ENCODE peak calls at places on chromosomes 12 and 14, in seven cellular contexts. J is transverse colon, Z is cardiac fibroblast, T is right atrium auricular region, S is GM23248, O is WERI-Rb-1, H is NB4. U is an unnamed sample.

GRCh38 chr12:68056300-68056699 is 67.1 kb downstream of the IFNG-AS1 start:
- DNase-seq in O (no peak), H (no peak), J (no peak), S (no peak), T (no peak), Z (no peak), U (no peak)

GRCh38 chr14:24630872-24631477 is 3.0 kb downstream of the GZMB start:
- DNase-seq in H (no peak), J (peak; percentile 16), Z (peak; percentile 18), O (no peak), T (no peak), S (peak; percentile 66), U (no peak)

GRCh38 chr12:109334887-109335286 is 12.8 kb upstream of the MYO1H start:
- DNase-seq in Z (no peak), T (no peak), O (no peak), S (no peak), H (no peak), J (no peak), U (no peak)

GRCh38 chr14:67413806-67414769 is 2.1 kb upstream of the PLEK2 start:
- DNase-seq in T (no peak), O (no peak), Z (peak; percentile 30), J (no peak), S (peak; percentile 91), H (peak; percentile 87), U (peak; percentile 85)

GRCh38 chr12:50222275-50222783 is 55.2 kb upstream of the CERS5 start:
- DNase-seq in S (peak; percentile 92), Z (peak; percentile 94), O (peak; percentile 43), T (peak; percentile 79), J (peak; percentile 52), H (peak; percentile 68), U (peak; percentile 87)

GRCh38 chr12:124816295-124816854 is 47.3 kb downstream of the SCARB1 start:
- DNase-seq in T (no peak), H (no peak), Z (no peak), S (no peak), J (no peak), O (no peak), U (no peak)

GRCh38 chr14:33525626-33526025 is 425.2 kb downstream of the EGLN3 start:
- DNase-seq in T (no peak), S (no peak), O (no peak), H (no peak), J (no peak), Z (peak; percentile 45), U (no peak)

GRCh38 chr14:60965402-60965801 is 15.5 kb downstream of the TRMT5 start:
- DNase-seq in H (no peak), Z (peak; percentile 77), T (no peak), J (no peak), S (peak; percentile 75), O (no peak), U (no peak)

GRCh38 chr12:46364777-46365580 is 7.6 kb downstream of the SLC38A2 start:
- DNase-seq in S (peak; percentile 87), Z (peak; percentile 86), J (peak; percentile 71), O (no peak), T (peak; percentile 76), H (no peak), U (no peak)

GRCh38 chr14:62179367-62180018 is 417.3 kb downstream of the SNAPC1 start:
- DNase-seq in S (peak; percentile 91), O (peak; percentile 63), J (peak; percentile 15), T (no peak), Z (peak; percentile 90), H (peak; percentile 64), U (peak; percentile 87)

GRCh38 chr12:29350080-29350479 is 30.9 kb downstream of the ERGIC2 start:
- DNase-seq in T (no peak), S (peak; percentile 64), Z (peak; percentile 70), J (no peak), H (peak; percentile 25), O (no peak), U (no peak)

GRCh38 chr12:46264057-46264456 is 4.8 kb downstream of the SLC38A1 start:
- DNase-seq in S (peak; percentile 64), Z (peak; percentile 36), O (no peak), J (no peak), T (no peak), H (no peak), U (no peak)

GRCh38 chr12:107759410-107759809 is 1.5 kb downstream of the PRDM4 start:
- DNase-seq in H (peak; percentile 77), T (no peak), S (peak; percentile 96), J (peak; percentile 53), O (no peak), Z (peak; percentile 63), U (no peak)

GRCh38 chr12:115683240-115683765 is 594.2 kb downstream of the MED13L start:
- DNase-seq in H (no peak), Z (no peak), T (no peak), O (no peak), S (no peak), J (no peak), U (no peak)

GRCh38 chr14:36647827-36648753 is 13.6 kb upstream of the PAX9 start:
- DNase-seq in O (no peak), J (no peak), S (peak; percentile 76), Z (peak; percentile 12), T (no peak), H (no peak), U (peak; percentile 91)

GRCh38 chr14:53180272-53181221 is 27.4 kb upstream of the DDHD1 start:
- DNase-seq in T (no peak), J (peak; percentile 8), S (peak; percentile 20), H (no peak), Z (peak; percentile 47), O (peak; percentile 27), U (peak; percentile 88)

GRCh38 chr12:113214938-113215400 is 6.3 kb upstream of the TPCN1 start:
- DNase-seq in J (peak; percentile 53), T (peak; percentile 92), Z (peak; percentile 96), S (peak; percentile 99), H (peak; percentile 100), O (no peak), U (peak; percentile 49)

GRCh38 chr14:99395904-99396530 is 84.6 kb downstream of the SETD3 start:
- DNase-seq in Z (peak; percentile 37), S (peak; percentile 66), O (no peak), H (peak; percentile 58), J (no peak), T (no peak), U (peak; percentile 41)

GRCh38 chr14:68692916-68693771 is 99.7 kb downstream of the ZFP36L1 start:
- DNase-seq in T (no peak), O (no peak), S (peak; percentile 90), Z (peak; percentile 73), H (no peak), J (no peak), U (no peak)

GRCh38 chr14:93961610-93962009 is 14.8 kb downstream of the ASB2 start:
- DNase-seq in O (no peak), H (no peak), S (no peak), Z (no peak), J (no peak), T (no peak), U (no peak)
- H3K4me3 ChIP-seq in O (no peak overlapping the region), H (no peak overlapping the region), S (no peak overlapping the region), Z (no peak overlapping the region), J (no peak overlapping the region), T (no peak overlapping the region), U (no peak overlapping the region)

DNA sequence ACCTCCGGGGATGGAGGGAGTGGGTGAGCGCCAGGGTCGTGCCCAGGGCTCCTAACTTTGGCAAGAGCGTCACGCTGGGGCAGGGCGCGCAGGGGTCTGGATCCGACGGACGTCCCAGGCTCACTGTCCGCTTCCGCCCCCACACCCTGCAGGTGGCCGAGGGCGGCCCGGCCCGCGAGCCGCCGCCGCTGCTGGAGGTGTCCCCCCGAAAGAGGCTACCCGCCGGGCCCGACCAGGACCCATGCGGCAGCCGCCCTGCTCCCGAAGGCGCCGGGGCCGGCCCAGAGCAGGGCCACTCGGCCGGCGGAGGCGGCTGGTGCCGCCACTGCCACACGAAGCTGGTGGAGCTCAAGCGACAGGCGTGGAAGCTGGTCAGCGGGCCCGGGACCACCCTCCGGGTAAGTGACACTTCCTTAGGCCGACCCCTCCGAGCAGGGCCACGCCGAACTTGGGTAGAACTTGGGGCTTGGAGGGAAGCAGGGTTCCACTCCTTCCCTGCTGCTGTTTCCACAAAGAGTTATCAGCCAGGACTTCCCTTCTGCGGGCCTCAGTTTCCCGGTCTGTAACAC is 588 bp downstream of the KIF26A start:
- DNase-seq in T (no peak), J (no peak), S (no peak), H (no peak), O (peak; percentile 23), Z (no peak), U (peak; percentile 72)
- H3K4me3 ChIP-seq in T (peak overlapping the region; percentile 64), J (no peak overlapping the region), S (no peak overlapping the region), H (no peak overlapping the region), O (peak overlapping the region; percentile 68), Z (no peak overlapping the region), U (peak overlapping the region; percentile 89)

DNA sequence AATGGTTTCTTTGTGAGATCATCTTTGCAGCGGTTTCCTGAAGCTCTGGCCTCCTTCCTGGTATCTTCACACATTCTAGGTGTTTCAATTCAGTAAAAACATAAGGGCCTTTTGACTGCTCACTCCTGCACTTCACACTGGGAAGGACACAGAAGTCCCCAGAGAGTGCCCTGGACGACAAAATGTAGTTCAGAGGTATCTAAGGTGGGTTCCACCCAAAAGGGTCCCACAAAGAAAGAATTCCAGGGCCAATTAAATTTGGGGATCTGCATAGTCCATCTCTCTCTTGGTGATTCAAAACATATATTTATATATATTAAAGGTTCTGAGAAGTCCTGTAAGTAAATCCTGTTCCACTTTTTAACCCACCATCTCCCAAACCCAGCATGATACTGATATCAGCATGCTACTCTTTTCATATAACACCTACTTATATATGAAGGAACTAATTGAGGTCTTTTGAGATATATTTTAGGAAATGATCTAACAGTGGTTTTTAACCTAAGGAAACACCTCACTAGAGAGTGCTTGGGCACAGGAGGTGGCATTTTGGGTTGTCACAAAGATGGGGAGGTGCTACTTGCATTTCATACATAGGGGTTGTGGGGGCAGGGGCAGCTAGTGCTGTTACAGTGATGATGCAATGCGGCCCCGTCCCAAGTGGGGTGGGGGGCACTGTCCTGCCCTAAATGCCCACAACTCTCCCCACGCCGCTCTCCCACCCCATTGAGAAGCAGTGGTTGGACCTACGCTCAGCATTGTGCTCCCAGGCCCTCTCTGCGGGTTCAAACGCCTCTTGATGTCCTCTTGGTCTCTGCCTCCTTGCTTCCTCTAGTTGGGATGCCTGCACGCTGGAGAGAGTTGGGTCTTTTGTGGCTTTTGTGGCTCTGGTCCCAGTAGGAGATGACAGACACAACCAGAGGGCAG is 109.4 kb downstream of the ARF6 start:
- DNase-seq in O (no peak), T (no peak), S (no peak), Z (no peak), H (peak; percentile 65), J (peak; percentile 41), U (peak; percentile 55)
- H3K4me3 ChIP-seq in O (no peak overlapping the region), T (peak overlapping the region; percentile 62), S (peak overlapping the region; percentile 67), Z (no peak overlapping the region), H (peak overlapping the region; percentile 56), J (no peak overlapping the region), U (no peak overlapping the region)

DNA sequence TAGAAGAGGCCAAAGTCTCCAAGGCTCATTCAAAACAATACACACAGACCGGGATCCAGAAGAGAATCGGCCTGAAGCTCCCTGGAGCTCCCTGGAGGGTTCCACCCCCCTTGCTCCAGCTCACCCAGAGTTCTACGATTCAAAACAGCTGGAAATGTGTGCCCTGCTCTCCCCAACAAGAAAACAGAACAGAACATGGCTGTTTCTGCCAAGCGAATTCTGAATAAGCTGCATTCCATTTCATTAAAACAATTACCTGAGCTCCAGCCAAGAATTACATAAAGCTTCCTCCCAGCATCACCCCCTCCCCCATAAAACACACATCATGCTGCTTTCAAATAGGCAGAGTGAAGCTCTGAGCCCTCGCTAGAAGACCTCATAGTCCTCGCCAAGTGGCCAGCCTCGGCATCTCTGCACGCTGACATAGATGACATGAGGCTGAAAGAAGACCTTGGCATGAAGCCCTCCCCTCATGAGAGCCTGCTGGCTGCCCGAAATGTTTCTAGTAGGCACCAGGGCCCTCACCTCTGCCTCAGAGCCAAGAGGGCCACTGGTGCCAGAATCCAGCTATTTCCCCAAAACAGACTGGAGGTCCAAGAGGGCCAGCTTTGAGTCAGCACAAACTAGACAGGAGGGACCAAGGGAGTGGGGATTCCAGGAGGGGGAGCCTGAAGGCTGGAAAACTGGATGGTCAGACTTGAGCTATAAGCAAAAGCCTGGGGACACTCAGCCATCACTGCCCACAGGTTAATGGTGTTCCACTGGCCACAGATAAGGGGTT is 8.3 kb downstream of the PXN start:
- DNase-seq in J (no peak), O (no peak), S (peak; percentile 97), H (no peak), T (no peak), Z (peak; percentile 97), U (peak; percentile 72)
- H3K4me3 ChIP-seq in J (no peak overlapping the region), O (no peak overlapping the region), S (peak overlapping the region; percentile 53), H (no peak overlapping the region), T (no peak overlapping the region), Z (no peak overlapping the region), U (no peak overlapping the region)